ENCODE peak calls at places on chromosomes 4 and X, in five cellular contexts. G is stimulated activated CD8-positive, alpha-beta memory T cell treated with anti-CD3 and anti-CD28 coated beads, Interleukin-15, amount 100 ng/mL, for 4 hours; L is GM18507; Y is AG04450; C is H4. X is an unnamed sample.

GRCh38 chr4:124854968-124855367 is 142.4 kb upstream of the ANKRD50 start:
- DNase-seq in Y (no peak), C (no peak), G (no peak), L (no peak), X (no peak)

GRCh38 chr4:139015948-139016451 is 419 bp downstream of the NOCT start:
- DNase-seq in G (peak), L (peak), Y (no peak), C (no peak), X (no peak)

GRCh38 chrX:133905305-133905704 is 80.1 kb downstream of the GPC3 start:
- DNase-seq in C (no peak), L (no peak), Y (no peak), G (no peak), X (no peak)

GRCh38 chr4:156052116-156052515 is 98.5 kb upstream of the CTSO start:
- DNase-seq in G (no peak), L (no peak), C (no peak), Y (no peak), X (no peak)

GRCh38 chrX:18377802-18378201 is 23.3 kb upstream of the SCML2 start:
- DNase-seq in L (no peak), C (peak), G (no peak), Y (no peak), X (no peak)

GRCh38 chr4:10738826-10739489 is 54.4 kb upstream of the CLNK start:
- DNase-seq in G (no peak), Y (no peak), L (no peak), C (peak), X (no peak)

GRCh38 chrX:25198253-25198652 is 182.5 kb upstream of the ARX start:
- DNase-seq in Y (no peak), C (no peak), G (no peak), L (no peak), X (no peak)

GRCh38 chr4:73777612-73778011 is 37.2 kb downstream of the CXCL8 start:
- DNase-seq in L (no peak), G (no peak), Y (no peak), C (no peak), X (no peak)

GRCh38 chr4:5754529-5754881 is 43.5 kb downstream of the EVC start:
- DNase-seq in Y (no peak), G (no peak), C (no peak), L (no peak), X (no peak)

GRCh38 chr4:99447079-99447478 is 11.9 kb upstream of the ADH7 start:
- DNase-seq in G (no peak), Y (peak), L (peak), C (peak), X (no peak)

GRCh38 chr4:120856294-120856693 is 66.2 kb downstream of the PRDM5 start:
- DNase-seq in G (no peak), Y (no peak), L (no peak), C (no peak), X (no peak)

GRCh38 chr4:53015681-53016080 is 153.6 kb downstream of the RASL11B start:
- DNase-seq in L (no peak), Y (no peak), C (peak), G (no peak), X (peak)

GRCh38 chr4:79865253-79865652 is 207.8 kb downstream of the ANTXR2 start:
- DNase-seq in Y (no peak), L (no peak), C (peak), G (no peak), X (no peak)

GRCh38 chr4:189232274-189232673 is 708.4 kb upstream of the FRG1 start:
- DNase-seq in L (no peak), Y (no peak), G (no peak), C (no peak), X (no peak)

GRCh38 chrX:122739770-122740169 is 444.3 kb upstream of the GRIA3 start:
- DNase-seq in G (no peak), Y (no peak), C (no peak), L (no peak), X (no peak)

GRCh38 chrX:37441377-37441776 is 92.2 kb downstream of the PRRG1 start:
- DNase-seq in L (no peak), G (no peak), C (no peak), Y (no peak), X (no peak)

GRCh38 chr4:158826057-158826456 is 57.2 kb downstream of the FNIP2 start:
- DNase-seq in G (no peak), L (no peak), C (no peak), Y (no peak), X (no peak)

GRCh38 chr4:180832086-180832485 is 1411.1 kb upstream of the TENM3 start:
- DNase-seq in Y (no peak), G (no peak), C (peak), L (no peak), X (no peak)

GRCh38 chrX:41148553-41148952 is 63.3 kb downstream of the USP9X start:
- DNase-seq in Y (peak), G (no peak), L (no peak), C (peak), X (peak)

GRCh38 chr4:56908206-56909082 is 744 bp downstream of the REST start:
- DNase-seq in C (peak), L (peak), Y (no peak), G (peak), X (peak)

GRCh38 chr4:139624441-139625130 is 41.0 kb upstream of the MGST2 start:
- DNase-seq in C (no peak), G (no peak), L (no peak), Y (no peak), X (no peak)

X was measured in smooth muscle cell of the brain vasculature.